ENCODE peak calls at places on chromosomes 16 and 17, in four cellular contexts. One of them, this sample, is unnamed.

GRCh38 chr17:59815965-59816364 is 76.8 kb downstream of the TUBD1 start:
- DNase-seq in choroid plexus epithelial cell: peak; percentile 71
- DNase-seq in stimulated activated CD8-positive, alpha-beta memory T cell treated with anti-CD3 and anti-CD28 coated beads, Interleukin-2, amount 100 ng/mL, for 1 hour: no peak
- DNase-seq in stimulated activated effector memory CD8-positive, alpha-beta T cell treated with anti-CD3 and anti-CD28 coated beads, Interleukin-12 subunit alpha, Interleukin-12 subunit beta, amount 100 ng/mL, for 72 hours: no peak
- DNase-seq in this sample: no peak

GRCh38 chr16:20049831-20050230 is 23.9 kb downstream of the GPR139 start:
- DNase-seq in choroid plexus epithelial cell: no peak
- DNase-seq in stimulated activated CD8-positive, alpha-beta memory T cell treated with anti-CD3 and anti-CD28 coated beads, Interleukin-2, amount 100 ng/mL, for 1 hour: no peak
- DNase-seq in stimulated activated effector memory CD8-positive, alpha-beta T cell treated with anti-CD3 and anti-CD28 coated beads, Interleukin-12 subunit alpha, Interleukin-12 subunit beta, amount 100 ng/mL, for 72 hours: no peak
- DNase-seq in this sample: no peak

GRCh38 chr16:10277597-10277996 is 95.4 kb upstream of the GRIN2A start:
- DNase-seq in choroid plexus epithelial cell: no peak
- DNase-seq in stimulated activated CD8-positive, alpha-beta memory T cell treated with anti-CD3 and anti-CD28 coated beads, Interleukin-2, amount 100 ng/mL, for 1 hour: no peak
- DNase-seq in stimulated activated effector memory CD8-positive, alpha-beta T cell treated with anti-CD3 and anti-CD28 coated beads, Interleukin-12 subunit alpha, Interleukin-12 subunit beta, amount 100 ng/mL, for 72 hours: no peak
- DNase-seq in this sample: no peak

GRCh38 chr16:23952128-23953041 is 116.6 kb downstream of the PRKCB start:
- DNase-seq in choroid plexus epithelial cell: peak; percentile 33
- DNase-seq in stimulated activated CD8-positive, alpha-beta memory T cell treated with anti-CD3 and anti-CD28 coated beads, Interleukin-2, amount 100 ng/mL, for 1 hour: no peak
- DNase-seq in stimulated activated effector memory CD8-positive, alpha-beta T cell treated with anti-CD3 and anti-CD28 coated beads, Interleukin-12 subunit alpha, Interleukin-12 subunit beta, amount 100 ng/mL, for 72 hours: no peak
- DNase-seq in this sample: no peak

GRCh38 chr16:67936876-67937605 is 391 bp upstream of the PSMB10 start:
- DNase-seq in choroid plexus epithelial cell: no peak
- DNase-seq in stimulated activated CD8-positive, alpha-beta memory T cell treated with anti-CD3 and anti-CD28 coated beads, Interleukin-2, amount 100 ng/mL, for 1 hour: peak; percentile 52
- DNase-seq in stimulated activated effector memory CD8-positive, alpha-beta T cell treated with anti-CD3 and anti-CD28 coated beads, Interleukin-12 subunit alpha, Interleukin-12 subunit beta, amount 100 ng/mL, for 72 hours: no peak
- DNase-seq in this sample: peak; percentile 83

GRCh38 chr16:54932737-54933254 is 2.1 kb downstream of the IRX5 start:
- DNase-seq in choroid plexus epithelial cell: no peak
- DNase-seq in stimulated activated CD8-positive, alpha-beta memory T cell treated with anti-CD3 and anti-CD28 coated beads, Interleukin-2, amount 100 ng/mL, for 1 hour: no peak
- DNase-seq in stimulated activated effector memory CD8-positive, alpha-beta T cell treated with anti-CD3 and anti-CD28 coated beads, Interleukin-12 subunit alpha, Interleukin-12 subunit beta, amount 100 ng/mL, for 72 hours: no peak
- DNase-seq in this sample: no peak

GRCh38 chr16:68086336-68086821 is 1.2 kb downstream of the NFATC3 start:
- DNase-seq in choroid plexus epithelial cell: peak; percentile 43
- DNase-seq in stimulated activated CD8-positive, alpha-beta memory T cell treated with anti-CD3 and anti-CD28 coated beads, Interleukin-2, amount 100 ng/mL, for 1 hour: no peak
- DNase-seq in stimulated activated effector memory CD8-positive, alpha-beta T cell treated with anti-CD3 and anti-CD28 coated beads, Interleukin-12 subunit alpha, Interleukin-12 subunit beta, amount 100 ng/mL, for 72 hours: no peak
- DNase-seq in this sample: no peak

GRCh38 chr17:31581022-31581483 is 189.6 kb downstream of the RAB11FIP4 start:
- DNase-seq in choroid plexus epithelial cell: peak; percentile 69
- DNase-seq in stimulated activated CD8-positive, alpha-beta memory T cell treated with anti-CD3 and anti-CD28 coated beads, Interleukin-2, amount 100 ng/mL, for 1 hour: no peak
- DNase-seq in stimulated activated effector memory CD8-positive, alpha-beta T cell treated with anti-CD3 and anti-CD28 coated beads, Interleukin-12 subunit alpha, Interleukin-12 subunit beta, amount 100 ng/mL, for 72 hours: no peak
- DNase-seq in this sample: no peak

GRCh38 chr17:38444151-38444550 is 15.9 kb downstream of the ARHGAP23 start:
- DNase-seq in choroid plexus epithelial cell: peak; percentile 69
- DNase-seq in stimulated activated CD8-positive, alpha-beta memory T cell treated with anti-CD3 and anti-CD28 coated beads, Interleukin-2, amount 100 ng/mL, for 1 hour: peak; percentile 16
- DNase-seq in stimulated activated effector memory CD8-positive, alpha-beta T cell treated with anti-CD3 and anti-CD28 coated beads, Interleukin-12 subunit alpha, Interleukin-12 subunit beta, amount 100 ng/mL, for 72 hours: peak; percentile 26
- DNase-seq in this sample: peak; percentile 84

GRCh38 chr16:56608876-56609462 is 585 bp downstream of the MT2A start:
- DNase-seq in choroid plexus epithelial cell: no peak
- DNase-seq in stimulated activated CD8-positive, alpha-beta memory T cell treated with anti-CD3 and anti-CD28 coated beads, Interleukin-2, amount 100 ng/mL, for 1 hour: no peak
- DNase-seq in stimulated activated effector memory CD8-positive, alpha-beta T cell treated with anti-CD3 and anti-CD28 coated beads, Interleukin-12 subunit alpha, Interleukin-12 subunit beta, amount 100 ng/mL, for 72 hours: no peak
- DNase-seq in this sample: no peak

GRCh38 chr17:32349503-32349853 is 479 bp upstream of the ZNF207 start:
- DNase-seq in choroid plexus epithelial cell: peak; percentile 25
- DNase-seq in stimulated activated CD8-positive, alpha-beta memory T cell treated with anti-CD3 and anti-CD28 coated beads, Interleukin-2, amount 100 ng/mL, for 1 hour: no peak
- DNase-seq in stimulated activated effector memory CD8-positive, alpha-beta T cell treated with anti-CD3 and anti-CD28 coated beads, Interleukin-12 subunit alpha, Interleukin-12 subunit beta, amount 100 ng/mL, for 72 hours: no peak
- DNase-seq in this sample: peak; percentile 10

This sample was measured in GM12892.